ENCODE peak calls at places on chromosomes 13 and 19, in five cellular contexts. C is cardiac fibroblast, Q is A673, X is choroid plexus epithelial cell, F is fibroblast of pulmonary artery. W is an unnamed sample.
A peak's percentile ranks its signal among the peaks of the same experiment; 100 is the strongest.

GRCh38 chr19:16822648-16823047 is 6.5 kb upstream of the SIN3B start:
- DNase-seq in C (no peak), Q (no peak), X (no peak), F (no peak), W (no peak)

GRCh38 chr13:51495300-51495699 is 42.5 kb upstream of the INTS6 start:
- DNase-seq in C (no peak), Q (no peak), X (no peak), F (no peak), W (no peak)

GRCh38 chr13:29991343-29991742 is 140.9 kb upstream of the UBL3 start:
- DNase-seq in C (peak; percentile 53), Q (peak; percentile 10), X (peak; percentile 28), F (peak; percentile 25), W (peak; percentile 91)

GRCh38 chr19:40687525-40688016 is 2.9 kb downstream of the NUMBL start:
- DNase-seq in C (peak; percentile 83), Q (no peak), X (peak; percentile 47), F (peak; percentile 68), W (no peak)

GRCh38 chr19:676343-677105 is at the start of gene FSTL3:
- DNase-seq in C (peak; percentile 47), Q (no peak), X (no peak), F (no peak), W (no peak)

GRCh38 chr19:50565984-50566903 is 2.0 kb downstream of the LRRC4B start:
- DNase-seq in C (no peak), Q (peak; percentile 58), X (no peak), F (no peak), W (no peak)

GRCh38 chr19:1224847-1225246 is 13.0 kb downstream of the CBARP start:
- DNase-seq in C (no peak), Q (no peak), X (no peak), F (no peak), W (no peak)

GRCh38 chr13:104740616-104741222 is 1674.5 kb upstream of the SLC10A2 start:
- DNase-seq in C (no peak), Q (no peak), X (no peak), F (no peak), W (no peak)

GRCh38 chr13:28566891-28567290 is 72.0 kb upstream of the FLT1 start:
- DNase-seq in C (no peak), Q (no peak), X (no peak), F (no peak), W (no peak)

GRCh38 chr13:53405616-53406015 is 377.0 kb downstream of the OLFM4 start:
- DNase-seq in C (no peak), Q (no peak), X (no peak), F (no peak), W (no peak)

GRCh38 chr19:10219678-10220077 is 11.5 kb downstream of the S1PR2 start:
- DNase-seq in C (peak; percentile 52), Q (peak; percentile 22), X (peak; percentile 71), F (peak; percentile 49), W (no peak)

GRCh38 chr13:109297628-109298027 is 488.8 kb downstream of the IRS2 start:
- DNase-seq in C (peak; percentile 56), Q (no peak), X (peak; percentile 71), F (peak; percentile 63), W (peak; percentile 77)

GRCh38 chr13:101624981-101625380 is 172.5 kb downstream of the ITGBL1 start:
- DNase-seq in C (no peak), Q (peak; percentile 51), X (no peak), F (no peak), W (no peak)

GRCh38 chr13:101626925-101627555 is 174.6 kb downstream of the ITGBL1 start:
- DNase-seq in C (no peak), Q (peak; percentile 11), X (peak; percentile 46), F (no peak), W (no peak)

GRCh38 chr13:101631403-101631802 is 178.9 kb downstream of the ITGBL1 start:
- DNase-seq in C (no peak), Q (no peak), X (no peak), F (no peak), W (no peak)

GRCh38 chr13:101627556-101627943 is 175.1 kb downstream of the ITGBL1 start:
- DNase-seq in C (no peak), Q (peak; percentile 5), X (no peak), F (no peak), W (no peak)

GRCh38 chr13:101628900-101629299 is 176.4 kb downstream of the ITGBL1 start:
- DNase-seq in C (no peak), Q (no peak), X (no peak), F (no peak), W (no peak)
- TF ChIP-seq CTCF in C (no peak), Q (no peak), X (no peak), F (no peak), W (no peak)

GRCh38 chr19:18194554-18195238 is 1.7 kb downstream of the MPV17L2 start:
- DNase-seq in C (peak; percentile 79), Q (peak; percentile 45), X (peak; percentile 29), F (peak; percentile 56), W (no peak)
- H3K4me3 ChIP-seq in C (no peak overlapping the region), Q (peak overlapping the region; percentile 65), X (peak overlapping the region; percentile 20), F (peak overlapping the region; percentile 82), W (no peak overlapping the region)

GRCh38 chr19:46988614-46989230 is 30.9 kb upstream of the NPAS1 start:
- DNase-seq in C (no peak), Q (no peak), X (no peak), F (no peak), W (no peak)

GRCh38 chr19:46993622-46994021 is 26.0 kb upstream of the NPAS1 start:
- DNase-seq in C (no peak), Q (no peak), X (no peak), F (no peak), W (no peak)

GRCh38 chr19:46994141-46994686 is 25.4 kb upstream of the NPAS1 start:
- DNase-seq in C (no peak), Q (no peak), X (no peak), F (no peak), W (no peak)

GRCh38 chr19:46992699-46993535 is 26.7 kb upstream of the NPAS1 start:
- DNase-seq in C (no peak), Q (no peak), X (no peak), F (no peak), W (no peak)

DNA sequence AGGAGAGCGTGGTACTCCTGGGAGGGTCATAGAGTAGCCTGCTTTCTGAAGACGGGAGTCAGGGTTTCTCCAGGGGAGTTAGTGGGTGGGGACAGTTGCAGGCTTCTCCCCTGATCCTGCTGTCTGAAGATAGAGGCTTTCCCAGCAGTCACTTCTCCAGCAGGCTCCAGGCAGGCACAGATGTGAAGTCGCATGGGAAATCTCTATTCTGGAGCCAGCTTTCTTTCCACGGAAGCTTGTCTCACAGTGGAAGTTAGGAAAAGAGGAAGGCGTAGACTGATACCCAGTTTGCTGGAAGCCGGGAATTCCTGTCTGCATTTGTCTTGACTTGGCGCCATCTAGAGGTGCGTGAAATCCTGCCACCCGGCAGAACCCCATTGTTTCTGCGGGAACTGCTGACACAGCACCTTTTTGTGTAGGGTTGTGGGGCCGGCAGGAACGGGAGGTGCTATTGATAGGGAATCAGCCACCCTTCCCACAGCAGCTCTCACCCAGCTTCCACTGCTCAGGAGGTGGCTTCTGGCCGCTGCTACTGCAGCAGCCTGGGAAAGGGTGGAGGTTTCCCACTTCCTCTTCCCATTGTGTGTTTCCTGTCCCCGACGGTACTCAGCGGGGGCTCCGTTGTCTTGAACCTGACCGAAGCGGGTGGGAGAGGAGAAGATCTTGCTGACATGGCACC is 28.5 kb upstream of the NPAS1 start:
- DNase-seq in C (peak; percentile 94), Q (peak; percentile 93), X (peak; percentile 86), F (peak; percentile 92), W (peak; percentile 62)
- TF ChIP-seq CTCF in C (peak; percentile 80), Q (peak; percentile 93), X (peak; percentile 94), F (peak; percentile 88), W (peak; percentile 90)

GRCh38 chr19:35029737-35030256 is 473 bp upstream of the SCN1B start:
- DNase-seq in C (no peak), Q (no peak), X (no peak), F (no peak), W (no peak)
- H3K4me3 ChIP-seq in C (peak overlapping the region; percentile 54), Q (peak overlapping the region; percentile 48), X (peak overlapping the region; percentile 60), F (peak overlapping the region; percentile 43), W (peak overlapping the region; percentile 46)

DNA sequence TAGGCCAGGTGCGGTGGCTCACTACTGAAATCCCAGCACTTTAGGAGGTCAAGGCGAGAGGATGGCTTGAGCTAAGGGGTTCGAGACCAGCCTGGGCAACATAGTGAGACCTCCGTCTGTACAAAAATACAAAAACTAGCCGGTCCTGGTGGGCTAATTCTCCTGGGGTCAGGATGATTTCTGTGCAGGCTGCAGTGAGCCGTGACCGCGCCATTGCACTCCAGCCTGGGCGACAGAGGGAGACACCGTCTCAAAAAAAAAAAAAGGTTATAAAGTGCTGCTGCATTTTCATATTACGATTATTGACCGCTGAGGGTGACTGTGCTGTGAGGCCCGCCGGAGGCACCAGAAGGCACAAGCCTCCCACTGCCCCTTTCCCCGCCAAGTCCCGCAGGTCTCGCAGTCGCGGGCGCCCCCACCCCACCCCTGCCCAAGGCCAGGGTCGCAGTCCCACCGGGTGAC is 477 bp upstream of the PLEKHF1 start:
- DNase-seq in C (no peak), Q (no peak), X (no peak), F (no peak), W (no peak)
- TF ChIP-seq CTCF in C (no peak), Q (no peak), X (no peak), F (no peak), W (no peak)

GRCh38 chr13:92640936-92641335 is 585.7 kb upstream of the GPC6 start:
- DNase-seq in C (no peak), Q (no peak), X (peak; percentile 37), F (no peak), W (no peak)
- H3K4me3 ChIP-seq in C (no peak overlapping the region), Q (no peak overlapping the region), X (no peak overlapping the region), F (no peak overlapping the region), W (no peak overlapping the region)

GRCh38 chr19:13959962-13960862 is 7.9 kb downstream of the DCAF15 start:
- DNase-seq in C (no peak), Q (no peak), X (no peak), F (no peak), W (no peak)
- TF ChIP-seq CTCF in C (peak; percentile 23), Q (peak; percentile 31), X (peak; percentile 48), F (peak; percentile 22), W (peak; percentile 43)

GRCh38 chr19:3949294-3949693 is 16.4 kb downstream of the NMRK2 start:
- DNase-seq in C (no peak), Q (no peak), X (no peak), F (no peak), W (no peak)
- H3K4me3 ChIP-seq in C (no peak overlapping the region), Q (no peak overlapping the region), X (no peak overlapping the region), F (no peak overlapping the region), W (no peak overlapping the region)

DNA sequence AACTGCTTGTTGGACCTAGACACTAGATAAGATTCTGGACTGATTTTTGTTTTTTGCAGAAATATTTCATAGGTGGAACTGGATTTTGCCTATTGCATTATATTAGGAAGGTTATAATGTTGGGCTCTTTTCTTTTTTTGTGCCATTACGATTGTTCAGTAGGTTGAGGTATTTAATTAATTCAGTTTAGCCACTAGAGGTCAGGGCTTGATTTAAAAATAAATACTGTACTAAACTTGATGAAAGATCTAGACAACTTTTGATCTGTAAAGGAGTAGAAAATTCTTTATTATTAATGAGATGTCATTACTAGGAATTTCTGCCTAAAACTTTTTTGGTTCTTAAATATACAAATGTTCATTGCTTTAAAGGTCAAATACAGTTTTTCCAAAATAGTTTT is 15.2 kb upstream of the SUPT20H start:
- DNase-seq in C (peak; percentile 67), Q (peak; percentile 71), X (peak; percentile 67), F (peak; percentile 67), W (no peak)
- TF ChIP-seq CTCF in C (peak; percentile 21), Q (peak; percentile 65), X (peak; percentile 40), F (peak; percentile 34), W (peak; percentile 27)